ENCODE peak calls at places on chromosomes 12 and 14, in four cellular contexts. One of them, this sample, is unnamed.

GRCh38 chr14:35470775-35471174 is 63.2 kb upstream of the INSM2 start:
- DNase-seq in H1: no peak
- DNase-seq in SK-N-SH: no peak
- DNase-seq in GM12878: no peak
- DNase-seq in this sample: peak

GRCh38 chr12:92503029-92503931 is 199.5 kb upstream of the PLEKHG7 start:
- DNase-seq in H1: no peak
- DNase-seq in SK-N-SH: no peak
- DNase-seq in GM12878: peak
- DNase-seq in this sample: no peak

GRCh38 chr12:58176296-58176869 is 235.0 kb downstream of the ATP23 start:
- DNase-seq in H1: peak
- DNase-seq in SK-N-SH: peak
- DNase-seq in GM12878: no peak
- DNase-seq in this sample: peak

GRCh38 chr14:104690861-104691455 is 1.5 kb downstream of the INF2 start:
- DNase-seq in H1: no peak
- DNase-seq in SK-N-SH: no peak
- DNase-seq in GM12878: no peak
- DNase-seq in this sample: no peak

GRCh38 chr12:104623920-104624319 is 167.2 kb downstream of the CHST11 start:
- DNase-seq in H1: no peak
- DNase-seq in SK-N-SH: no peak
- DNase-seq in GM12878: no peak
- DNase-seq in this sample: no peak

GRCh38 chr14:74932401-74932901 is 9.4 kb upstream of the RPS6KL1 start:
- DNase-seq in H1: no peak
- DNase-seq in SK-N-SH: no peak
- DNase-seq in GM12878: no peak
- DNase-seq in this sample: no peak

GRCh38 chr12:113673524-113674238 is 202.0 kb upstream of the LHX5 start:
- DNase-seq in H1: no peak
- DNase-seq in SK-N-SH: no peak
- DNase-seq in GM12878: no peak
- DNase-seq in this sample: no peak

GRCh38 chr14:94355191-94355794 is 32.2 kb upstream of the SERPINA6 start:
- DNase-seq in H1: peak
- DNase-seq in SK-N-SH: no peak
- DNase-seq in GM12878: no peak
- DNase-seq in this sample: peak

GRCh38 chr12:119936705-119937323 is 52.2 kb upstream of the BICDL1 start:
- DNase-seq in H1: no peak
- DNase-seq in SK-N-SH: no peak
- DNase-seq in GM12878: no peak
- DNase-seq in this sample: no peak

GRCh38 chr12:89073027-89073398 is 279.3 kb downstream of the DUSP6 start:
- DNase-seq in H1: no peak
- DNase-seq in SK-N-SH: no peak
- DNase-seq in GM12878: no peak
- DNase-seq in this sample: no peak

GRCh38 chr14:65840118-65840751 is 427.7 kb downstream of the FUT8 start:
- DNase-seq in H1: no peak
- DNase-seq in SK-N-SH: no peak
- DNase-seq in GM12878: no peak
- DNase-seq in this sample: no peak

GRCh38 chr12:57810450-57810849 is 8.1 kb downstream of the AVIL start:
- DNase-seq in H1: no peak
- DNase-seq in SK-N-SH: no peak
- DNase-seq in GM12878: no peak
- DNase-seq in this sample: no peak

GRCh38 chr12:117331691-117332090 is 29.7 kb downstream of the NOS1 start:
- DNase-seq in H1: no peak
- DNase-seq in SK-N-SH: no peak
- DNase-seq in GM12878: no peak
- DNase-seq in this sample: no peak

GRCh38 chr12:64780531-64781373 is 21.5 kb upstream of the GNS start:
- DNase-seq in H1: no peak
- DNase-seq in SK-N-SH: peak
- DNase-seq in GM12878: no peak
- DNase-seq in this sample: peak

GRCh38 chr14:22897357-22897756 is 14.3 kb downstream of the REM2 start:
- DNase-seq in H1: no peak
- DNase-seq in SK-N-SH: no peak
- DNase-seq in GM12878: no peak
- DNase-seq in this sample: no peak
- TF ChIP-seq JUND in H1: no peak
- TF ChIP-seq JUND in SK-N-SH: no peak
- TF ChIP-seq JUND in GM12878: no peak
- TF ChIP-seq JUND in this sample: no peak

GRCh38 chr12:114913871-114914801 is 230.2 kb upstream of the TBX3 start:
- DNase-seq in H1: no peak
- DNase-seq in SK-N-SH: no peak
- DNase-seq in GM12878: no peak
- DNase-seq in this sample: no peak

GRCh38 chr12:114917953-114918352 is 234.0 kb upstream of the TBX3 start:
- DNase-seq in H1: no peak
- DNase-seq in SK-N-SH: no peak
- DNase-seq in GM12878: no peak
- DNase-seq in this sample: no peak

GRCh38 chr12:114917307-114917706 is 233.3 kb upstream of the TBX3 start:
- DNase-seq in H1: no peak
- DNase-seq in SK-N-SH: no peak
- DNase-seq in GM12878: no peak
- DNase-seq in this sample: no peak

GRCh38 chr12:114916531-114916930 is 232.6 kb upstream of the TBX3 start:
- DNase-seq in H1: no peak
- DNase-seq in SK-N-SH: no peak
- DNase-seq in GM12878: no peak
- DNase-seq in this sample: no peak

GRCh38 chr12:114916124-114916523 is 232.1 kb upstream of the TBX3 start:
- DNase-seq in H1: no peak
- DNase-seq in SK-N-SH: no peak
- DNase-seq in GM12878: no peak
- DNase-seq in this sample: no peak
- TF ChIP-seq JUND in H1: no peak
- TF ChIP-seq JUND in SK-N-SH: peak
- TF ChIP-seq JUND in GM12878: no peak
- TF ChIP-seq JUND in this sample: no peak

GRCh38 chr12:21324551-21324950 is 10.2 kb downstream of the SLCO1A2 start:
- DNase-seq in H1: peak
- DNase-seq in SK-N-SH: no peak
- DNase-seq in GM12878: no peak
- DNase-seq in this sample: no peak
- TF ChIP-seq JUND in H1: no peak
- TF ChIP-seq JUND in SK-N-SH: no peak
- TF ChIP-seq JUND in GM12878: no peak
- TF ChIP-seq JUND in this sample: no peak

DNA sequence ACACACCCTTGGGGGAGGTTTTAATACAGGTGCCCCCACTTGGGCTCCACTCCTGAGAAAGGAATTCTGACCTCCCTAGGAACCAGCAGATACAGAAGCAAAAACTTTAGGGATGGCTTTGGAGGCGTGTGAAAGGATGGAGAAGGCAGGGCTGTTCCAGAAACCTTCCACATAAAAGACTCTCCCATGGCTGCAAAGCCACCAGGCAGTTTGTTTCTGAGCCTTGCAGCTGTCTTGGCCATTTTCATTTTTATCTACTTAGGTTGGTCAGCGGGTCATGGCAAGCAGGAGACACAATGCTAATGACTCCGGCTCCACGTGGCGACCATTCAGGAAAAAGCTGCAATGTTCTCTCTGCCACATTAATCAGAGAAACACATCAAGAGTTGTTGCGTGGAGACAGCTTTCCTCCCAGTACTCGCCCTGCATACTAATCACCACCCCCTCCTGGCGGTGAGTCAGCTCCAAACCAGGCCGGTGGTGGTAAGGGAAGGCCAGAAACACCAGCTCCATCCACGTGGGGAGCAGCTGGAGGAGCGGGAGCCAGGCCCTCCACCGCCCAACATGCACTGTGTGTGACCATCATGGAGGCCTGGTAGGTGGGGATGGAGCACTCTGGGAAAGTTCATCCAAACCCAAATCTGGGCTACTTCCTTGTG is 30.9 kb upstream of the IRF2BPL start:
- DNase-seq in H1: no peak
- DNase-seq in SK-N-SH: no peak
- DNase-seq in GM12878: no peak
- DNase-seq in this sample: peak
- TF ChIP-seq JUND in H1: peak
- TF ChIP-seq JUND in SK-N-SH: peak
- TF ChIP-seq JUND in GM12878: no peak
- TF ChIP-seq JUND in this sample: no peak

GRCh38 chr12:62658910-62659309 is 192.3 kb downstream of the MON2 start:
- DNase-seq in H1: no peak
- DNase-seq in SK-N-SH: no peak
- DNase-seq in GM12878: no peak
- DNase-seq in this sample: no peak

GRCh38 chr12:62660763-62661162 is 194.1 kb downstream of the MON2 start:
- DNase-seq in H1: no peak
- DNase-seq in SK-N-SH: no peak
- DNase-seq in GM12878: no peak
- DNase-seq in this sample: no peak

GRCh38 chr12:62656576-62657362 is 190.1 kb downstream of the MON2 start:
- DNase-seq in H1: no peak
- DNase-seq in SK-N-SH: no peak
- DNase-seq in GM12878: no peak
- DNase-seq in this sample: no peak

GRCh38 chr12:62657363-62657632 is 190.7 kb downstream of the MON2 start:
- DNase-seq in H1: no peak
- DNase-seq in SK-N-SH: no peak
- DNase-seq in GM12878: no peak
- DNase-seq in this sample: no peak

DNA sequence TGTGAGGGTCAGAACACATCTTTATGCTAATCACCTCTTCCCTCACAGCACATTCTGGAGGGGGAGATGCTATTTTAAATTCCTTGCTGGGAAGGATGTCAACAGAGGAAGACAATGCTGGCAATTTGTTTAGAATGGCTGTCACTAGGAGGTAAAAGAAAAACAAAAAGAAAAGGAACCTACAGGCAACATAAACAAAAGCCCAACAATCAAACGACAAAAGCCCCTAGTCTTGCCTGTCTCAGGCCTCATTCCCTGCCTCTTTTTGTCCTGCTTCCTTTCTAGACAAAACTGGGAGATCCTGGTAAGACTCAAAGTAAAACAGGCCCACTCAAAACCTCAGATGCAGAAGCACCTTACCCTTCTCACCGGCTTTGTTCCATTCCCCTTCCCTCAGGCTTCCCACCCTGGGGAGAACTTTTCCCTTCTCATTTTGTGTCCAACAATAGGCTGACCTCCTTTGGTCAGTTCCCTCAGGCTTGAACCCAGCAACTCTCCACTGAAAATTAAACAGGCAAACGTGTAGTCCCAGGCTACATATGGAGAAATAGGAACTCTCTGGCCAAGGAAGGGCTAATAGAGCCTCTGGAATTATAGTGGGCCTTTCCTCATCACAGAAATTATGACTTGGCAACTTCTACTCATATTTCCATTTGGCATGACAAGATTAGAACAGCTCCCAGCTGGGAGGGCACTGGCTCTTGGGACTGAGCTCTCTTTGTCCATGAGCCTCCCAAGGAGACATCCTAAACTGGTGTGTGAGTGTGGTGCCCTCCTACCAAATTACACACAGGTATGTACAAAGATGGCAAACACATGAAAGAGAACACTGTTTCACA is 193.1 kb downstream of the MON2 start:
- DNase-seq in H1: peak
- DNase-seq in SK-N-SH: no peak
- DNase-seq in GM12878: no peak
- DNase-seq in this sample: no peak
- TF ChIP-seq JUND in H1: no peak
- TF ChIP-seq JUND in SK-N-SH: no peak
- TF ChIP-seq JUND in GM12878: no peak
- TF ChIP-seq JUND in this sample: no peak

DNA sequence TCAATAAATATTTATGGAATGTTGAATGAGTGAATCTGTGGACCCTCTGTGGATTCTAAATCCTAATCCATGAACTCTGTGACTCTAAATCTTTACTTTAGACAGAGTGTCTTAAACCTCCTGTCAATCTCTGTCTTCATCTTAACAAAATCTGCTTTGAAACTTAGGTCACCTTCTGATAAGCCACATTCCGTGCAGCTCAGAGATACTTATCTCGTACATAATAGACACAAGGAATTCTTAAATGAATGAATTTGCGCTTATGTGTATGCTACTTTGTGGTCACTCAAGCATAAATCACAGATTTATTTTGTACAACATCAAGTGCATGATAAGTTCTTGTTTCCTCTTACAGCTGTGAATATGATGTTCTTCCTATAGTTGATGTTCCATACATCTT is 2.2 kb upstream of the KRAS start:
- DNase-seq in H1: no peak
- DNase-seq in SK-N-SH: no peak
- DNase-seq in GM12878: no peak
- DNase-seq in this sample: no peak
- TF ChIP-seq JUND in H1: no peak
- TF ChIP-seq JUND in SK-N-SH: no peak
- TF ChIP-seq JUND in GM12878: no peak
- TF ChIP-seq JUND in this sample: no peak